ENCODE peak calls at places on chromosomes 11 and 22, in eight cellular contexts. One of them, this sample, is unnamed.

GRCh38 chr11:110759972-110760381 is 47.7 kb upstream of the ARHGAP20 start:
- DNase-seq in mucosa of gallbladder: peak; percentile 72
- DNase-seq in GM23338: no peak
- DNase-seq in AG09309: no peak
- DNase-seq in KBM-7: no peak
- DNase-seq in ureter: no peak
- DNase-seq in stimulated activated CD4-positive, alpha-beta T cell treated with anti-CD3 and anti-CD28 coated beads, Interleukin-15, amount 100 ng/mL, for 24 hours: no peak
- DNase-seq in left colon: peak; percentile 31
- DNase-seq in this sample: no peak

GRCh38 chr11:44970293-44970692 is 19.6 kb upstream of the TP53I11 start:
- DNase-seq in left colon: no peak
- DNase-seq in mucosa of gallbladder: no peak
- DNase-seq in GM23338: no peak
- DNase-seq in stimulated activated CD4-positive, alpha-beta T cell treated with anti-CD3 and anti-CD28 coated beads, Interleukin-15, amount 100 ng/mL, for 24 hours: no peak
- DNase-seq in KBM-7: no peak
- DNase-seq in ureter: no peak
- DNase-seq in AG09309: no peak
- DNase-seq in this sample: no peak

GRCh38 chr22:46801826-46802607 is 39.6 kb downstream of the TBC1D22A start:
- DNase-seq in GM23338: no peak
- DNase-seq in stimulated activated CD4-positive, alpha-beta T cell treated with anti-CD3 and anti-CD28 coated beads, Interleukin-15, amount 100 ng/mL, for 24 hours: no peak
- DNase-seq in mucosa of gallbladder: no peak
- DNase-seq in ureter: no peak
- DNase-seq in AG09309: no peak
- DNase-seq in KBM-7: no peak
- DNase-seq in left colon: no peak
- DNase-seq in this sample: no peak

GRCh38 chr11:72582206-72583176 is 91.7 kb downstream of the PDE2A start:
- DNase-seq in left colon: no peak
- DNase-seq in AG09309: no peak
- DNase-seq in GM23338: no peak
- DNase-seq in KBM-7: no peak
- DNase-seq in mucosa of gallbladder: no peak
- DNase-seq in ureter: no peak
- DNase-seq in stimulated activated CD4-positive, alpha-beta T cell treated with anti-CD3 and anti-CD28 coated beads, Interleukin-15, amount 100 ng/mL, for 24 hours: no peak
- DNase-seq in this sample: no peak

GRCh38 chr11:88489030-88489429 is 151.5 kb upstream of the CTSC start:
- DNase-seq in stimulated activated CD4-positive, alpha-beta T cell treated with anti-CD3 and anti-CD28 coated beads, Interleukin-15, amount 100 ng/mL, for 24 hours: no peak
- DNase-seq in GM23338: no peak
- DNase-seq in left colon: no peak
- DNase-seq in KBM-7: no peak
- DNase-seq in mucosa of gallbladder: no peak
- DNase-seq in AG09309: no peak
- DNase-seq in ureter: no peak
- DNase-seq in this sample: no peak

GRCh38 chr22:42993651-42994275 is 21.2 kb downstream of the PACSIN2 start:
- DNase-seq in mucosa of gallbladder: no peak
- DNase-seq in AG09309: no peak
- DNase-seq in GM23338: no peak
- DNase-seq in KBM-7: no peak
- DNase-seq in ureter: no peak
- DNase-seq in left colon: peak; percentile 34
- DNase-seq in stimulated activated CD4-positive, alpha-beta T cell treated with anti-CD3 and anti-CD28 coated beads, Interleukin-15, amount 100 ng/mL, for 24 hours: no peak
- DNase-seq in this sample: no peak

GRCh38 chr11:86197448-86197847 is 47.1 kb upstream of the EED start:
- DNase-seq in mucosa of gallbladder: no peak
- DNase-seq in AG09309: no peak
- DNase-seq in left colon: no peak
- DNase-seq in GM23338: no peak
- DNase-seq in stimulated activated CD4-positive, alpha-beta T cell treated with anti-CD3 and anti-CD28 coated beads, Interleukin-15, amount 100 ng/mL, for 24 hours: no peak
- DNase-seq in KBM-7: no peak
- DNase-seq in ureter: no peak
- DNase-seq in this sample: no peak

GRCh38 chr11:48055292-48056132 is 75.2 kb downstream of the PTPRJ start:
- DNase-seq in AG09309: no peak
- DNase-seq in KBM-7: peak; percentile 81
- DNase-seq in ureter: peak; percentile 74
- DNase-seq in mucosa of gallbladder: peak; percentile 36
- DNase-seq in left colon: peak; percentile 66
- DNase-seq in stimulated activated CD4-positive, alpha-beta T cell treated with anti-CD3 and anti-CD28 coated beads, Interleukin-15, amount 100 ng/mL, for 24 hours: peak; percentile 73
- DNase-seq in GM23338: peak; percentile 50
- DNase-seq in this sample: no peak

GRCh38 chr11:130427581-130428211 is 713 bp downstream of the ADAMTS8 start:
- DNase-seq in ureter: no peak
- DNase-seq in KBM-7: peak; percentile 48
- DNase-seq in GM23338: peak; percentile 70
- DNase-seq in AG09309: no peak
- DNase-seq in stimulated activated CD4-positive, alpha-beta T cell treated with anti-CD3 and anti-CD28 coated beads, Interleukin-15, amount 100 ng/mL, for 24 hours: no peak
- DNase-seq in left colon: no peak
- DNase-seq in mucosa of gallbladder: no peak
- DNase-seq in this sample: peak; percentile 74

GRCh38 chr11:6498544-6498943 is 1.5 kb downstream of the DNHD1 start:
- DNase-seq in left colon: no peak
- DNase-seq in KBM-7: no peak
- DNase-seq in stimulated activated CD4-positive, alpha-beta T cell treated with anti-CD3 and anti-CD28 coated beads, Interleukin-15, amount 100 ng/mL, for 24 hours: no peak
- DNase-seq in mucosa of gallbladder: no peak
- DNase-seq in AG09309: no peak
- DNase-seq in GM23338: no peak
- DNase-seq in ureter: no peak
- DNase-seq in this sample: no peak

GRCh38 chr11:2115308-2115707 is 23.9 kb downstream of the IGF2 start:
- DNase-seq in left colon: no peak
- DNase-seq in AG09309: no peak
- DNase-seq in GM23338: no peak
- DNase-seq in stimulated activated CD4-positive, alpha-beta T cell treated with anti-CD3 and anti-CD28 coated beads, Interleukin-15, amount 100 ng/mL, for 24 hours: no peak
- DNase-seq in mucosa of gallbladder: no peak
- DNase-seq in KBM-7: no peak
- DNase-seq in ureter: no peak
- DNase-seq in this sample: no peak

GRCh38 chr11:66727883-66728759 is 895 bp downstream of the SPTBN2 start:
- DNase-seq in left colon: no peak
- DNase-seq in ureter: no peak
- DNase-seq in GM23338: peak; percentile 56
- DNase-seq in KBM-7: no peak
- DNase-seq in stimulated activated CD4-positive, alpha-beta T cell treated with anti-CD3 and anti-CD28 coated beads, Interleukin-15, amount 100 ng/mL, for 24 hours: peak; percentile 15
- DNase-seq in mucosa of gallbladder: no peak
- DNase-seq in AG09309: no peak
- DNase-seq in this sample: peak; percentile 73

GRCh38 chr11:6855971-6856542 is 6.8 kb upstream of the OR10A2 start:
- DNase-seq in mucosa of gallbladder: no peak
- DNase-seq in AG09309: peak; percentile 25
- DNase-seq in KBM-7: no peak
- DNase-seq in left colon: no peak
- DNase-seq in ureter: no peak
- DNase-seq in stimulated activated CD4-positive, alpha-beta T cell treated with anti-CD3 and anti-CD28 coated beads, Interleukin-15, amount 100 ng/mL, for 24 hours: no peak
- DNase-seq in GM23338: no peak
- DNase-seq in this sample: no peak

GRCh38 chr11:45294499-45294898 is 8.4 kb upstream of the SYT13 start:
- DNase-seq in KBM-7: no peak
- DNase-seq in stimulated activated CD4-positive, alpha-beta T cell treated with anti-CD3 and anti-CD28 coated beads, Interleukin-15, amount 100 ng/mL, for 24 hours: no peak
- DNase-seq in mucosa of gallbladder: no peak
- DNase-seq in AG09309: no peak
- DNase-seq in GM23338: no peak
- DNase-seq in ureter: no peak
- DNase-seq in left colon: no peak
- DNase-seq in this sample: no peak

GRCh38 chr11:298406-299065 is 790 bp downstream of the IFITM5 start:
- DNase-seq in mucosa of gallbladder: no peak
- DNase-seq in KBM-7: no peak
- DNase-seq in AG09309: no peak
- DNase-seq in stimulated activated CD4-positive, alpha-beta T cell treated with anti-CD3 and anti-CD28 coated beads, Interleukin-15, amount 100 ng/mL, for 24 hours: no peak
- DNase-seq in GM23338: no peak
- DNase-seq in ureter: no peak
- DNase-seq in left colon: peak; percentile 22
- DNase-seq in this sample: no peak

GRCh38 chr22:20509344-20510047 is 2.1 kb downstream of the MED15 start:
- DNase-seq in GM23338: peak; percentile 41
- DNase-seq in KBM-7: peak; percentile 87
- DNase-seq in ureter: peak; percentile 88
- DNase-seq in stimulated activated CD4-positive, alpha-beta T cell treated with anti-CD3 and anti-CD28 coated beads, Interleukin-15, amount 100 ng/mL, for 24 hours: peak; percentile 76
- DNase-seq in mucosa of gallbladder: peak; percentile 78
- DNase-seq in left colon: peak; percentile 86
- DNase-seq in AG09309: peak; percentile 76
- DNase-seq in this sample: no peak

GRCh38 chr11:86947541-86947940 is 7.7 kb downstream of the FZD4 start:
- DNase-seq in AG09309: peak; percentile 37
- DNase-seq in mucosa of gallbladder: no peak
- DNase-seq in GM23338: no peak
- DNase-seq in left colon: no peak
- DNase-seq in KBM-7: no peak
- DNase-seq in ureter: no peak
- DNase-seq in stimulated activated CD4-positive, alpha-beta T cell treated with anti-CD3 and anti-CD28 coated beads, Interleukin-15, amount 100 ng/mL, for 24 hours: no peak
- DNase-seq in this sample: no peak

GRCh38 chr11:2776351-2777061 is 76.7 kb upstream of the KCNQ1OT1 start:
- DNase-seq in AG09309: no peak
- DNase-seq in stimulated activated CD4-positive, alpha-beta T cell treated with anti-CD3 and anti-CD28 coated beads, Interleukin-15, amount 100 ng/mL, for 24 hours: no peak
- DNase-seq in mucosa of gallbladder: peak; percentile 11
- DNase-seq in left colon: peak; percentile 21
- DNase-seq in KBM-7: no peak
- DNase-seq in ureter: peak; percentile 41
- DNase-seq in GM23338: no peak
- DNase-seq in this sample: no peak

GRCh38 chr11:17972987-17973386 is 39.9 kb downstream of the SERGEF start:
- DNase-seq in GM23338: peak; percentile 92
- DNase-seq in stimulated activated CD4-positive, alpha-beta T cell treated with anti-CD3 and anti-CD28 coated beads, Interleukin-15, amount 100 ng/mL, for 24 hours: no peak
- DNase-seq in AG09309: peak; percentile 85
- DNase-seq in left colon: peak; percentile 28
- DNase-seq in KBM-7: peak; percentile 21
- DNase-seq in mucosa of gallbladder: peak; percentile 14
- DNase-seq in ureter: peak; percentile 47
- DNase-seq in this sample: peak; percentile 65

GRCh38 chr11:70226967-70227366 is 23.9 kb downstream of the FADD start:
- DNase-seq in mucosa of gallbladder: no peak
- DNase-seq in stimulated activated CD4-positive, alpha-beta T cell treated with anti-CD3 and anti-CD28 coated beads, Interleukin-15, amount 100 ng/mL, for 24 hours: no peak
- DNase-seq in ureter: no peak
- DNase-seq in GM23338: peak; percentile 85
- DNase-seq in KBM-7: peak; percentile 15
- DNase-seq in AG09309: no peak
- DNase-seq in left colon: no peak
- DNase-seq in this sample: no peak

GRCh38 chr22:50267591-50268390 is 2.4 kb downstream of the MAPK11 start:
- DNase-seq in mucosa of gallbladder: peak; percentile 60
- DNase-seq in GM23338: peak; percentile 81
- DNase-seq in stimulated activated CD4-positive, alpha-beta T cell treated with anti-CD3 and anti-CD28 coated beads, Interleukin-15, amount 100 ng/mL, for 24 hours: peak; percentile 69
- DNase-seq in KBM-7: no peak
- DNase-seq in left colon: peak; percentile 55
- DNase-seq in ureter: peak; percentile 70
- DNase-seq in AG09309: no peak
- DNase-seq in this sample: no peak

GRCh38 chr11:67118059-67118766 is 850 bp upstream of the KDM2A start:
- DNase-seq in GM23338: peak; percentile 70
- DNase-seq in stimulated activated CD4-positive, alpha-beta T cell treated with anti-CD3 and anti-CD28 coated beads, Interleukin-15, amount 100 ng/mL, for 24 hours: peak; percentile 65
- DNase-seq in ureter: peak; percentile 54
- DNase-seq in AG09309: no peak
- DNase-seq in left colon: no peak
- DNase-seq in KBM-7: no peak
- DNase-seq in mucosa of gallbladder: peak; percentile 28
- DNase-seq in this sample: no peak

GRCh38 chr11:9571071-9571765 is 2.3 kb upstream of the WEE1 start:
- DNase-seq in GM23338: no peak
- DNase-seq in stimulated activated CD4-positive, alpha-beta T cell treated with anti-CD3 and anti-CD28 coated beads, Interleukin-15, amount 100 ng/mL, for 24 hours: no peak
- DNase-seq in ureter: no peak
- DNase-seq in left colon: no peak
- DNase-seq in AG09309: no peak
- DNase-seq in KBM-7: no peak
- DNase-seq in mucosa of gallbladder: no peak
- DNase-seq in this sample: no peak

GRCh38 chr22:42697542-42698013 is 23.1 kb downstream of the A4GALT start:
- DNase-seq in stimulated activated CD4-positive, alpha-beta T cell treated with anti-CD3 and anti-CD28 coated beads, Interleukin-15, amount 100 ng/mL, for 24 hours: no peak
- DNase-seq in left colon: peak; percentile 85
- DNase-seq in mucosa of gallbladder: no peak
- DNase-seq in ureter: peak; percentile 82
- DNase-seq in GM23338: no peak
- DNase-seq in KBM-7: no peak
- DNase-seq in AG09309: no peak
- DNase-seq in this sample: no peak

GRCh38 chr11:71109586-71109985 is 142.8 kb downstream of the SHANK2 start:
- DNase-seq in mucosa of gallbladder: no peak
- DNase-seq in KBM-7: no peak
- DNase-seq in left colon: peak; percentile 12
- DNase-seq in stimulated activated CD4-positive, alpha-beta T cell treated with anti-CD3 and anti-CD28 coated beads, Interleukin-15, amount 100 ng/mL, for 24 hours: no peak
- DNase-seq in AG09309: no peak
- DNase-seq in ureter: no peak
- DNase-seq in GM23338: no peak
- DNase-seq in this sample: no peak

GRCh38 chr11:68335693-68336092 is 23.3 kb downstream of the LRP5 start:
- DNase-seq in KBM-7: no peak
- DNase-seq in stimulated activated CD4-positive, alpha-beta T cell treated with anti-CD3 and anti-CD28 coated beads, Interleukin-15, amount 100 ng/mL, for 24 hours: no peak
- DNase-seq in ureter: no peak
- DNase-seq in AG09309: no peak
- DNase-seq in left colon: no peak
- DNase-seq in GM23338: no peak
- DNase-seq in mucosa of gallbladder: no peak
- DNase-seq in this sample: no peak

GRCh38 chr11:82872377-82873150 is 27.7 kb downstream of the PRCP start:
- DNase-seq in ureter: no peak
- DNase-seq in GM23338: no peak
- DNase-seq in KBM-7: no peak
- DNase-seq in mucosa of gallbladder: no peak
- DNase-seq in left colon: no peak
- DNase-seq in stimulated activated CD4-positive, alpha-beta T cell treated with anti-CD3 and anti-CD28 coated beads, Interleukin-15, amount 100 ng/mL, for 24 hours: no peak
- DNase-seq in AG09309: no peak
- DNase-seq in this sample: no peak

GRCh38 chr11:3824714-3825472 is 15.9 kb downstream of the RHOG start:
- DNase-seq in GM23338: peak; percentile 96
- DNase-seq in AG09309: no peak
- DNase-seq in ureter: no peak
- DNase-seq in mucosa of gallbladder: peak; percentile 62
- DNase-seq in stimulated activated CD4-positive, alpha-beta T cell treated with anti-CD3 and anti-CD28 coated beads, Interleukin-15, amount 100 ng/mL, for 24 hours: peak; percentile 87
- DNase-seq in KBM-7: peak; percentile 87
- DNase-seq in left colon: no peak
- DNase-seq in this sample: peak; percentile 84

GRCh38 chr11:133163463-133164419 is 368.6 kb downstream of the OPCML start:
- DNase-seq in stimulated activated CD4-positive, alpha-beta T cell treated with anti-CD3 and anti-CD28 coated beads, Interleukin-15, amount 100 ng/mL, for 24 hours: no peak
- DNase-seq in left colon: no peak
- DNase-seq in mucosa of gallbladder: peak; percentile 22
- DNase-seq in GM23338: peak; percentile 86
- DNase-seq in ureter: no peak
- DNase-seq in KBM-7: peak; percentile 69
- DNase-seq in AG09309: peak; percentile 2
- DNase-seq in this sample: peak; percentile 53

GRCh38 chr11:119942021-119942420 is 195.9 kb downstream of the TRIM29 start:
- DNase-seq in GM23338: peak; percentile 57
- DNase-seq in AG09309: no peak
- DNase-seq in mucosa of gallbladder: no peak
- DNase-seq in ureter: no peak
- DNase-seq in left colon: no peak
- DNase-seq in KBM-7: no peak
- DNase-seq in stimulated activated CD4-positive, alpha-beta T cell treated with anti-CD3 and anti-CD28 coated beads, Interleukin-15, amount 100 ng/mL, for 24 hours: no peak
- DNase-seq in this sample: no peak

GRCh38 chr22:20579273-20580120 is 72.1 kb downstream of the MED15 start:
- DNase-seq in left colon: peak; percentile 12
- DNase-seq in mucosa of gallbladder: no peak
- DNase-seq in AG09309: no peak
- DNase-seq in KBM-7: no peak
- DNase-seq in ureter: no peak
- DNase-seq in GM23338: no peak
- DNase-seq in stimulated activated CD4-positive, alpha-beta T cell treated with anti-CD3 and anti-CD28 coated beads, Interleukin-15, amount 100 ng/mL, for 24 hours: no peak
- DNase-seq in this sample: no peak

This sample was measured in NCI-H82.